ENCODE peak calls at places on chromosomes 16 and 17, in six cellular contexts. E, M, K, L, B and I are unnamed samples.

GRCh38 chr16:81562926-81563325 is 118.3 kb downstream of the CMIP start:
- DNase-seq in E (no peak), L (no peak), M (no peak), K (no peak), B (no peak), I (no peak)

GRCh38 chr16:68997564-68997963 is 107.9 kb upstream of the HAS3 start:
- DNase-seq in B (no peak), M (no peak), K (no peak), L (no peak), E (no peak), I (no peak)

GRCh38 chr16:82895843-82896242 is 269.1 kb downstream of the CDH13 start:
- DNase-seq in B (no peak), K (no peak), M (no peak), L (no peak), E (no peak), I (no peak)

GRCh38 chr17:74118504-74118903 is 85.0 kb upstream of the RPL38 start:
- DNase-seq in K (no peak), B (no peak), E (peak), L (peak), M (no peak), I (no peak)

GRCh38 chr16:68116256-68116853 is 31.2 kb downstream of the NFATC3 start:
- DNase-seq in E (no peak), B (no peak), K (peak), M (peak), L (no peak), I (no peak)

GRCh38 chr17:65158081-65158480 is 20.9 kb downstream of the RGS9 start:
- DNase-seq in K (no peak), B (no peak), E (no peak), M (peak), L (no peak), I (no peak)

GRCh38 chr17:40309031-40309937 is at the start of gene RARA:
- DNase-seq in E (peak), M (peak), K (no peak), L (peak), B (no peak), I (peak)

GRCh38 chr17:31888124-31888523 is 13.4 kb downstream of the UTP6 start:
- DNase-seq in E (no peak), M (no peak), K (no peak), L (no peak), B (no peak), I (no peak)

GRCh38 chr17:20996724-20997615 is 45.8 kb downstream of the USP22 start:
- DNase-seq in E (no peak), B (no peak), L (no peak), K (no peak), M (no peak), I (no peak)

GRCh38 chr16:56202036-56202435 is 10.7 kb downstream of the GNAO1 start:
- DNase-seq in L (no peak), B (no peak), M (no peak), E (no peak), K (peak), I (no peak)

GRCh38 chr16:21646721-21647561 is 5.5 kb downstream of the IGSF6 start:
- DNase-seq in B (no peak), L (no peak), E (no peak), K (peak), M (no peak), I (no peak)

GRCh38 chr17:81519284-81520020 is 6.9 kb upstream of the ACTG1 start:
- DNase-seq in B (no peak), K (peak), E (no peak), M (peak), L (peak), I (peak)

GRCh38 chr17:44308865-44309264 is 464 bp downstream of the RUNDC3A start:
- DNase-seq in E (no peak), K (no peak), B (no peak), L (no peak), M (no peak), I (no peak)

GRCh38 chr17:47708312-47708863 is 14.4 kb downstream of the TBKBP1 start:
- DNase-seq in K (no peak), M (no peak), E (no peak), B (no peak), L (no peak), I (no peak)

GRCh38 chr16:23128056-23128455 is 21.2 kb downstream of the USP31 start:
- DNase-seq in E (no peak), K (no peak), B (no peak), L (no peak), M (no peak), I (no peak)

GRCh38 chr16:9318764-9319163 is 227.3 kb downstream of the HAPSTR1 start:
- DNase-seq in E (no peak), B (no peak), M (no peak), K (peak), L (no peak), I (no peak)

GRCh38 chr17:80259642-80260535 is 763 bp upstream of the RNF213 start:
- DNase-seq in L (peak), B (no peak), E (peak), M (peak), K (peak), I (no peak)

GRCh38 chr17:59498421-59499307 is 66.7 kb upstream of the DHX40 start:
- DNase-seq in B (no peak), K (no peak), L (no peak), E (no peak), M (peak), I (peak)

GRCh38 chr17:29091591-29092291 is 48.8 kb downstream of the PIPOX start:
- DNase-seq in E (no peak), K (no peak), B (no peak), L (no peak), M (no peak), I (peak)

GRCh38 chr16:86555763-86556130 is 712 bp upstream of the MTHFSD start:
- DNase-seq in E (no peak), M (no peak), B (no peak), K (no peak), L (no peak), I (no peak)

GRCh38 chr16:73350707-73351452 is 303.0 kb upstream of the ZFHX3 start:
- DNase-seq in B (no peak), M (no peak), K (no peak), L (peak), E (no peak), I (no peak)

GRCh38 chr17:66807182-66807581 is 27.7 kb upstream of the CACNG5 start:
- DNase-seq in L (no peak), B (no peak), K (no peak), M (no peak), E (no peak), I (no peak)

GRCh38 chr16:85861095-85861825 is 37.7 kb upstream of the IRF8 start:
- DNase-seq in B (no peak), M (no peak), L (no peak), E (no peak), K (no peak), I (no peak)

GRCh38 chr16:16001856-16002255 is 52.4 kb downstream of the ABCC1 start:
- DNase-seq in E (no peak), K (no peak), L (no peak), M (no peak), B (no peak), I (no peak)

GRCh38 chr17:1232786-1233185 is 37.5 kb upstream of the BHLHA9 start:
- DNase-seq in B (no peak), L (no peak), E (no peak), K (no peak), M (peak), I (no peak)

GRCh38 chr17:27544350-27545131 is 86.4 kb upstream of the LGALS9 start:
- DNase-seq in L (no peak), K (peak), E (no peak), M (no peak), B (no peak), I (no peak)

GRCh38 chr16:22240023-22240697 is 34.1 kb downstream of the EEF2K start:
- DNase-seq in K (no peak), L (no peak), E (no peak), B (no peak), M (peak), I (no peak)

GRCh38 chr16:86066755-86067154 is 167.8 kb downstream of the IRF8 start:
- DNase-seq in L (no peak), K (no peak), B (no peak), E (no peak), M (no peak), I (no peak)

GRCh38 chr16:70380205-70380918 is 33.7 kb downstream of the DDX19A start:
- DNase-seq in E (peak), L (peak), B (peak), M (peak), K (peak), I (peak)

GRCh38 chr17:66466933-66467367 is 164.5 kb downstream of the PRKCA start:
- DNase-seq in B (peak), M (peak), K (peak), E (no peak), L (peak), I (no peak)